ENCODE peak calls at places on chromosomes 7 and 10, in ten cellular contexts. I is brain microvascular endothelial cell, J is BE2C, S is GM12865, U is ascending aorta, B is AG04450, A is HCT116, X is HFFc6, M is GM13976, T is ovary. D is an unnamed sample.

GRCh38 chr10:63972949-63973827 is 452.0 kb downstream of the REEP3 start:
- DNase-seq in S (no peak), I (no peak), X (no peak), J (no peak), M (no peak), U (no peak), B (no peak), A (no peak), T (no peak), D (no peak)

GRCh38 chr7:98281757-98282652 is 519 bp downstream of the BRI3 start:
- DNase-seq in I (no peak), U (no peak), X (no peak), S (peak), A (no peak), B (no peak), J (no peak), T (peak), M (no peak), D (no peak)

GRCh38 chr10:27099916-27100799 is at the start of gene ANKRD26:
- DNase-seq in I (peak), T (peak), J (peak), A (peak), U (peak), M (peak), B (peak), S (peak), X (peak), D (peak)

GRCh38 chr7:117375380-117375779 is 51.9 kb downstream of the ASZ1 start:
- DNase-seq in J (no peak), U (no peak), S (no peak), M (no peak), A (no peak), B (no peak), I (no peak), T (no peak), X (no peak), D (no peak)

GRCh38 chr7:126203185-126203584 is 1049.6 kb downstream of the GRM8 start:
- DNase-seq in M (no peak), J (no peak), T (no peak), X (no peak), B (no peak), I (no peak), A (no peak), S (no peak), U (no peak), D (no peak)

GRCh38 chr7:18444856-18445255 is 50.7 kb upstream of the HDAC9 start:
- DNase-seq in U (no peak), A (no peak), B (no peak), T (no peak), M (no peak), I (no peak), X (no peak), S (no peak), J (no peak), D (no peak)

GRCh38 chr10:131429942-131430341 is 118.4 kb upstream of the TCERG1L start:
- DNase-seq in B (no peak), A (no peak), M (no peak), X (no peak), S (no peak), J (no peak), I (no peak), T (peak), U (no peak), D (no peak)

GRCh38 chr10:52472406-52473146 is 158.5 kb downstream of the DKK1 start:
- DNase-seq in X (no peak), T (no peak), S (no peak), A (no peak), U (no peak), M (no peak), B (no peak), I (no peak), J (no peak), D (no peak)

GRCh38 chr10:33286186-33286934 is 48.1 kb downstream of the NRP1 start:
- DNase-seq in S (no peak), J (no peak), A (no peak), U (peak), T (no peak), B (no peak), M (no peak), I (no peak), X (no peak), D (no peak)

GRCh38 chr7:26170663-26171062 is 18.7 kb downstream of the NFE2L3 start:
- DNase-seq in U (no peak), X (no peak), I (no peak), B (no peak), J (no peak), T (no peak), A (no peak), S (no peak), M (no peak), D (no peak)

GRCh38 chr10:33483124-33483794 is 148.8 kb upstream of the NRP1 start:
- DNase-seq in I (no peak), J (no peak), X (no peak), U (no peak), S (peak), T (no peak), A (no peak), B (no peak), M (no peak), D (no peak)

GRCh38 chr10:37053476-37053875 is 71.9 kb upstream of the ANKRD30A start:
- DNase-seq in M (no peak), A (no peak), U (no peak), J (no peak), I (no peak), X (no peak), T (no peak), S (no peak), B (no peak), D (no peak)

GRCh38 chr10:54441286-54441685 is 359.7 kb downstream of the PCDH15 start:
- DNase-seq in I (no peak), J (peak), B (no peak), T (no peak), M (no peak), A (no peak), S (no peak), X (no peak), U (no peak), D (peak)

GRCh38 chr10:127921075-127921750 is 14.3 kb downstream of the PTPRE start:
- DNase-seq in S (no peak), J (no peak), U (peak), X (no peak), T (no peak), M (no peak), B (no peak), I (no peak), A (no peak), D (no peak)

GRCh38 chr7:136865236-136865635 is 3.2 kb upstream of the CHRM2 start:
- DNase-seq in I (no peak), U (no peak), B (no peak), M (no peak), A (no peak), S (no peak), J (no peak), X (no peak), T (no peak), D (no peak)

GRCh38 chr10:5442056-5442989 is 30.0 kb downstream of the NET1 start:
- DNase-seq in J (peak), U (no peak), A (peak), I (peak), X (peak), M (peak), B (no peak), S (peak), T (no peak), D (no peak)

GRCh38 chr10:133617196-133617595 is 9.4 kb downstream of the FRG2B start:
- DNase-seq in S (no peak), I (no peak), A (no peak), T (no peak), B (no peak), X (no peak), J (no peak), U (no peak), M (no peak), D (no peak)

GRCh38 chr10:22341190-22341935 is 3.9 kb upstream of the SPAG6 start:
- DNase-seq in J (no peak), U (no peak), A (no peak), M (peak), T (no peak), S (peak), B (no peak), X (no peak), I (no peak), D (no peak)

GRCh38 chr10:128050117-128050516 is 76.1 kb downstream of the MKI67 start:
- DNase-seq in U (no peak), M (no peak), X (no peak), I (no peak), A (no peak), J (no peak), B (no peak), T (no peak), S (no peak), D (no peak)

GRCh38 chr7:76303829-76304505 is 1.5 kb downstream of the HSPB1 start:
- DNase-seq in U (no peak), A (no peak), X (peak), I (no peak), T (no peak), M (no peak), J (no peak), B (no peak), S (no peak), D (no peak)

GRCh38 chr10:78657622-78658165 is 411.1 kb upstream of the ZMIZ1 start:
- DNase-seq in I (peak), B (no peak), S (peak), A (peak), M (peak), X (peak), J (peak), U (peak), T (peak), D (no peak)

GRCh38 chr10:80356563-80356999 is at the start of the genes DYDC1 and DYDC2:
- DNase-seq in J (peak), S (peak), M (peak), A (no peak), T (peak), X (no peak), B (no peak), U (no peak), I (no peak), D (no peak)

GRCh38 chr10:84743483-84743882 is 415.1 kb downstream of the CCSER2 start:
- DNase-seq in A (peak), T (no peak), X (no peak), M (no peak), S (peak), B (no peak), J (no peak), U (no peak), I (peak), D (no peak)

GRCh38 chr7:83599131-83599530 is 49.8 kb downstream of the SEMA3E start:
- DNase-seq in S (no peak), M (no peak), U (no peak), T (no peak), B (no peak), J (no peak), I (no peak), X (no peak), A (no peak), D (no peak)

GRCh38 chr10:105586451-105587098 is 945.5 kb downstream of the SORCS3 start:
- DNase-seq in U (no peak), I (no peak), B (no peak), J (no peak), S (no peak), M (no peak), X (no peak), A (no peak), T (no peak), D (peak)

GRCh38 chr7:105487559-105488218 is 34.4 kb downstream of the PUS7 start:
- DNase-seq in A (no peak), I (peak), U (no peak), T (no peak), J (no peak), X (peak), S (peak), M (peak), B (peak), D (no peak)

GRCh38 chr7:106639476-106640334 is 21.3 kb downstream of the CCDC71L start:
- DNase-seq in X (no peak), M (no peak), B (no peak), S (no peak), I (no peak), A (no peak), U (no peak), T (no peak), J (no peak), D (no peak)

GRCh38 chr10:89369142-89370105 is 8.4 kb upstream of the IFIT1B start:
- DNase-seq in B (no peak), U (no peak), M (peak), A (no peak), T (no peak), S (peak), I (peak), X (no peak), J (no peak), D (no peak)

GRCh38 chr10:91188889-91189288 is 31.6 kb upstream of the PCGF5 start:
- DNase-seq in B (no peak), S (no peak), T (no peak), M (no peak), X (no peak), I (no peak), U (no peak), A (no peak), J (no peak), D (no peak)

GRCh38 chr7:21064698-21065648 is 278.3 kb upstream of the SP8 start:
- DNase-seq in S (no peak), U (no peak), B (no peak), A (no peak), M (no peak), X (no peak), I (no peak), T (no peak), J (no peak), D (no peak)

GRCh38 chr7:945147-945555 is 9.3 kb downstream of the ADAP1 start:
- DNase-seq in I (no peak), B (no peak), M (no peak), A (no peak), S (no peak), X (no peak), T (no peak), U (peak), J (peak), D (no peak)

GRCh38 chr10:95545981-95546380 is 15.2 kb downstream of the SORBS1 start:
- DNase-seq in A (no peak), J (no peak), M (no peak), I (no peak), U (no peak), B (no peak), X (no peak), T (no peak), S (no peak), D (no peak)

GRCh38 chr10:47042815-47043750 is 131.9 kb downstream of the PTPN20 start:
- DNase-seq in X (no peak), A (no peak), S (no peak), U (no peak), M (no peak), J (peak), B (no peak), I (no peak), T (peak), D (no peak)

DNA sequence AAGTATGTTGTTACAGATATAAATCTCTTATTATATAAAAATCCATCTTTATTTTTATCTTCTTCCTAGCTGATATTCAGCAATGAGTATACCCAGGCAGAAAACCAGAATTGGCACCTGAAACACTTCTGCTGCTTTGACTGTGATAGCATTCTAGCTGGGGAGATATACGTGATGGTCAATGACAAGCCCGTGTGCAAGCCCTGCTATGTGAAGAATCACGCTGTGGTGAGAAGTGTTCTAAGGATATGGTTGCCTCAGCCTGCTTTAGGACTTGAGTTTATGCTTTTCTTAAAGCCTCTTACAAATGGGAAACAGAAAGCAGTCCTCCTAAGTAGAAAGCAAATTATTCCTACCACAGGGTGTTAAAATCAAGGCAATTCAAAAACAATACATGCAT is 41.9 kb downstream of the TES start:
- DNase-seq in X (no peak), I (no peak), B (no peak), A (no peak), S (no peak), T (no peak), U (no peak), J (no peak), M (no peak), D (no peak)
- TF ChIP-seq CTCF in X (no peak), I (no peak), B (no peak), A (no peak), S (no peak), T (no peak), U (no peak), J (no peak), M (no peak), D (no peak)

GRCh38 chr7:12686894-12687212 is 580 bp upstream of the ARL4A start:
- DNase-seq in B (no peak), J (no peak), T (no peak), A (no peak), S (no peak), U (no peak), I (no peak), X (no peak), M (no peak), D (no peak)
- TF ChIP-seq CTCF in B (no peak), J (no peak), T (no peak), A (no peak), S (no peak), U (no peak), I (no peak), X (peak), M (no peak), D (no peak)

DNA sequence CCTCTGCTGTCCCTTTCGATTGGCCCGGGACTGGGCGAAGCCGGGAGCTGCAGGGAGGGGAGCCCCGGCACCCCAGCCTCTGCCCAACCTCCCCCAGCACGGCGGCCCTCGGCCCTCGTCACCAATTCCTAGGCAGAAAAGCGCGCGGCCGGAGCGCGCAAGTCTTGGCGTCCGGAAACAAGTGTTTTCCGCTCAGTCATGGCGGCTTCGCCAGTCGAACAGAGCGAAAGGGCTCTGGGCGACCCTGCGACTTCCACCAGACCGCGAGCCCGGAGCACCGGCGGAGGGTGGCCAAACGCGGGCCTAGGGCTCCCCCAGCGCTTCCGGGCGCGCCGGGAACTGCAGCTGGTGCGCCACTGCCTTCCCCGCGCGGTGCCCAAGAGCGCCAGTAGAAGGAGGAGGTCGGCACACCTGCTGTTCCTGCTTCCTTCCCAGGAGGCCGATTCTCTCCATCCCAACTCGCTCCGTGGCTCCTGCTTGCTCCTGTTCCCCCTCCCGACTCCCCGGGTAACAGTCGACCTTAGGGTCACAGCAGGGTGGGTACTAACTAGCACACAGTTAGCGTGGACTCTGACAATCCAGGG is 729.9 kb downstream of the ZWINT start:
- DNase-seq in J (peak), A (no peak), B (no peak), I (peak), T (peak), U (no peak), X (no peak), S (no peak), M (peak), D (peak)
- TF ChIP-seq CTCF in J (peak), A (no peak), B (peak), I (peak), T (no peak), U (peak), X (no peak), S (no peak), M (peak), D (peak)

DNA sequence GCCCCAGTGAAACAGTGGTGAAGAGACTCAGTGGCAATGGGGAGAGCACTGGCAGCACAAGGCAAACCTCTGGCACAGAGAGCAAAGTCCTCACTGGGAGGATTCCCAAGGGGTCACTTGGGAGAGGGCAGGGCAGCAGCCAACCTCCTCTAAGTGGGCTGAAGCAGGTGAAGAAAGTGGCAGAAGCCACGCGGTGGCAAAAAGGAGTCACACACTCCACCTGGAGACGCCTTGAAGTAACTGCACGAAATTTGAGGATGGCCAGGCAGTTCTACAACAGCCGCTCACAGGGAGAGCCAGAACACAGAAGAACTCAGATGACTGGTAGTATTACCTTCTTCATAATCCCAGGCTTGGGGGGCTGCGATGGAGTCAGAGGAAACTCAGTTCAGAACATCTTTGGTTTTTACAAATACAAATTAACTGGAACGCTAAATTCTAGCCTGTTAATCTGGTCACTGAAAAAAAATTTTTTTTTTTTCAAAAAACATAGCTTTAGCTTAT is 603 bp upstream of the IL6 start:
- DNase-seq in A (peak), M (peak), T (peak), S (peak), B (peak), U (peak), J (peak), X (peak), I (peak), D (peak)
- TF ChIP-seq CTCF in A (peak), M (peak), T (no peak), S (peak), B (peak), U (peak), J (peak), X (peak), I (peak), D (peak)

GRCh38 chr7:45073031-45073842 is 15.5 kb downstream of the NACAD start:
- DNase-seq in J (peak), S (no peak), A (no peak), U (no peak), X (no peak), T (no peak), B (no peak), M (no peak), I (no peak), D (no peak)
- TF ChIP-seq CTCF in J (peak), S (no peak), A (no peak), U (no peak), X (no peak), T (no peak), B (no peak), M (no peak), I (peak), D (no peak)

DNA sequence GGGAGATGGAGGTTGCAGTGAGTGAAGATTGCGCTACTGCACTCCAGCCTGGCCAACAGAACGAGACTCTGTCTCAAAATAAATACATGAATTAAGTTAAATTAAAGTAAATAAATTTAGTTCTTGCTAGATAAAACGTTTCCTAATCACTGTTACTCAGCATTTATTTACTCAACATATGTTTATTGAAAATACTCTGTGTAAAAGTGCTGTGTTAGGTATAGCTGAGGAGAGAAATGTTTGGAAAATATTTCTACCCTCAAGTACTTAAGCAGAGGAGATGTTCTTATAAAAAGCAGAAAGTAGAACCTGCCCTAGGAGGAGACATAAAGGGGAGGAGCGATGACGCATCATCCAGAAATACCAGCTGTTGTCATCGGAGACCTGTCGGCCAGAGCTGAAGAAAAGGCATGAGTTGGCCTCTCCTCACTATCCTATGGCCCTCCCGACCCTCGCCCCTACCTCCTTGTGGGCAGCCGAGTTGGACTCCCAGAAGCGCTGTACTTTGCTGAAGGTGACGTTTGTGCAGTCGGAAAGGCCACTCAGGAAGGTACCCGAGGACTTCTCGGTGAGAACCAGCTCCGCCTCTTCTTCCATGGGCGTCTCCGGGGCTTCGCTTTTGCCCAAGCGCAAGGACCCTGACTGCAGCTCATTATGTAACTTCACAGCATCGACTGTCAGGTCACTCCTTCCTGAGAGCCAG is 1.1 kb downstream of the RRP12 start:
- DNase-seq in B (peak), M (no peak), T (no peak), S (peak), U (no peak), X (peak), I (peak), A (peak), J (peak), D (no peak)
- TF ChIP-seq CTCF in B (no peak), M (no peak), T (no peak), S (no peak), U (no peak), X (no peak), I (no peak), A (no peak), J (no peak), D (no peak)